ENCODE peak calls at places on chromosomes 5 and 9, in nine cellular contexts. F is suprapubic skin; J is GM23338; L is hepatocyte; H is CD4-positive, alpha-beta T cell; V is caudate nucleus; N is testis; T is coronary artery; P is A549. A is an unnamed sample.

GRCh38 chr5:127892467-127893207 is 189.4 kb downstream of the CCDC192 start:
- DNase-seq in F (no peak), J (no peak), L (no peak), H (no peak), V (no peak), N (no peak), T (no peak), P (peak), A (no peak)

GRCh38 chr9:19934301-19934868 is 145.5 kb upstream of the SLC24A2 start:
- DNase-seq in F (peak), J (peak), L (peak), H (no peak), V (no peak), N (peak), T (no peak), P (peak), A (no peak)

GRCh38 chr5:23507278-23507685 is at the start of gene PRDM9:
- DNase-seq in F (no peak), J (peak), L (no peak), H (no peak), V (no peak), N (peak), T (no peak), P (peak), A (no peak)

GRCh38 chr5:135398160-135398854 is 724 bp downstream of the MACROH2A1 start:
- DNase-seq in F (no peak), J (peak), L (peak), H (peak), V (no peak), N (peak), T (no peak), P (peak), A (no peak)

GRCh38 chr5:60674670-60675069 is 25.3 kb downstream of the DEPDC1B start:
- DNase-seq in F (no peak), J (no peak), L (no peak), H (no peak), V (no peak), N (no peak), T (no peak), P (no peak), A (no peak)

GRCh38 chr9:74391816-74392215 is 105.3 kb upstream of the RORB start:
- DNase-seq in F (no peak), J (no peak), L (no peak), H (no peak), V (no peak), N (no peak), T (no peak), P (no peak), A (no peak)

GRCh38 chr5:152004095-152004494 is 79.4 kb upstream of the GLRA1 start:
- DNase-seq in F (no peak), J (no peak), L (no peak), H (no peak), V (no peak), N (no peak), T (no peak), P (no peak), A (no peak)

GRCh38 chr5:178940569-178941360 is at the start of gene ZNF454:
- DNase-seq in F (peak), J (peak), L (no peak), H (no peak), V (peak), N (peak), T (peak), P (no peak), A (no peak)

GRCh38 chr9:31519011-31519410 is 865.4 kb upstream of the ACO1 start:
- DNase-seq in F (no peak), J (peak), L (peak), H (peak), V (no peak), N (no peak), T (no peak), P (no peak), A (no peak)

GRCh38 chr5:9046756-9047481 is 499.0 kb downstream of the SEMA5A start:
- DNase-seq in F (no peak), J (no peak), L (peak), H (no peak), V (no peak), N (peak), T (no peak), P (no peak), A (peak)

GRCh38 chr9:87883990-87884389 is 1.3 kb downstream of the SPATA31E1 start:
- DNase-seq in F (no peak), J (peak), L (no peak), H (no peak), V (no peak), N (no peak), T (no peak), P (peak), A (no peak)

GRCh38 chr9:75269202-75269601 is 180.9 kb downstream of the OSTF1 start:
- DNase-seq in F (no peak), J (no peak), L (no peak), H (no peak), V (no peak), N (no peak), T (no peak), P (no peak), A (no peak)

GRCh38 chr9:3498691-3499090 is 27.1 kb downstream of the RFX3 start:
- DNase-seq in F (no peak), J (no peak), L (no peak), H (no peak), V (no peak), N (no peak), T (no peak), P (no peak), A (no peak)

GRCh38 chr5:112163435-112163834 is 255.6 kb downstream of the EPB41L4A start:
- DNase-seq in F (no peak), J (no peak), L (no peak), H (no peak), V (no peak), N (no peak), T (no peak), P (no peak), A (no peak)

GRCh38 chr5:53490747-53491146 is 10.3 kb downstream of the FST start:
- DNase-seq in F (no peak), J (no peak), L (no peak), H (no peak), V (no peak), N (no peak), T (no peak), P (peak), A (peak)

GRCh38 chr9:115211413-115212204 is 93.7 kb upstream of the TNC start:
- DNase-seq in F (no peak), J (no peak), L (no peak), H (no peak), V (no peak), N (no peak), T (no peak), P (no peak), A (no peak)

GRCh38 chr9:70113403-70114022 is 69.9 kb downstream of the MAMDC2 start:
- DNase-seq in F (no peak), J (peak), L (peak), H (no peak), V (no peak), N (peak), T (no peak), P (peak), A (no peak)

GRCh38 chr9:129630967-129631672 is 5.2 kb downstream of the NTMT1 start:
- DNase-seq in F (no peak), J (no peak), L (no peak), H (no peak), V (no peak), N (peak), T (no peak), P (no peak), A (peak)

GRCh38 chr9:64128572-64128971 is 1156.4 kb downstream of the FOXD4L5 start:
- DNase-seq in F (no peak), J (no peak), L (no peak), H (no peak), V (no peak), N (no peak), T (peak), P (peak), A (no peak)

GRCh38 chr5:1764606-1764960 is 35.1 kb downstream of the MRPL36 start:
- DNase-seq in F (peak), J (no peak), L (no peak), H (no peak), V (no peak), N (no peak), T (no peak), P (no peak), A (peak)

GRCh38 chr9:90914868-90915483 is 113.4 kb downstream of the SYK start:
- DNase-seq in F (peak), J (peak), L (peak), H (peak), V (no peak), N (peak), T (no peak), P (peak), A (no peak)

GRCh38 chr9:38443181-38443580 is 18.9 kb upstream of the IGFBPL1 start:
- DNase-seq in F (no peak), J (no peak), L (peak), H (no peak), V (no peak), N (no peak), T (no peak), P (peak), A (no peak)

GRCh38 chr5:20678814-20679298 is 690.9 kb upstream of the CDH18 start:
- DNase-seq in F (no peak), J (no peak), L (peak), H (no peak), V (no peak), N (no peak), T (no peak), P (peak), A (peak)

GRCh38 chr9:130780865-130781504 is 54.1 kb upstream of the ABL1 start:
- DNase-seq in F (peak), J (no peak), L (peak), H (no peak), V (no peak), N (peak), T (peak), P (peak), A (no peak)

GRCh38 chr9:4837768-4838546 is 45.2 kb downstream of the RCL1 start:
- DNase-seq in F (no peak), J (no peak), L (no peak), H (no peak), V (no peak), N (no peak), T (peak), P (no peak), A (no peak)

GRCh38 chr9:77422969-77423368 is 225.2 kb downstream of the GNA14 start:
- DNase-seq in F (no peak), J (no peak), L (no peak), H (no peak), V (no peak), N (no peak), T (no peak), P (no peak), A (no peak)

GRCh38 chr9:77421506-77422265 is 226.4 kb downstream of the GNA14 start:
- DNase-seq in F (no peak), J (no peak), L (no peak), H (no peak), V (no peak), N (no peak), T (no peak), P (no peak), A (no peak)

GRCh38 chr9:77418226-77418625 is 229.9 kb downstream of the GNA14 start:
- DNase-seq in F (no peak), J (no peak), L (no peak), H (no peak), V (no peak), N (no peak), T (no peak), P (no peak), A (no peak)

GRCh38 chr9:77420641-77421040 is 227.5 kb downstream of the GNA14 start:
- DNase-seq in F (no peak), J (no peak), L (no peak), H (no peak), V (no peak), N (no peak), T (no peak), P (no peak), A (no peak)

GRCh38 chr9:77417570-77417969 is 230.6 kb downstream of the GNA14 start:
- DNase-seq in F (no peak), J (no peak), L (peak), H (no peak), V (no peak), N (no peak), T (no peak), P (peak), A (no peak)
- H3K27ac ChIP-seq in F (no peak), J (no peak), L (peak), H (no peak), V (no peak), N (no peak), T (no peak), P (no peak), A (no peak)

DNA sequence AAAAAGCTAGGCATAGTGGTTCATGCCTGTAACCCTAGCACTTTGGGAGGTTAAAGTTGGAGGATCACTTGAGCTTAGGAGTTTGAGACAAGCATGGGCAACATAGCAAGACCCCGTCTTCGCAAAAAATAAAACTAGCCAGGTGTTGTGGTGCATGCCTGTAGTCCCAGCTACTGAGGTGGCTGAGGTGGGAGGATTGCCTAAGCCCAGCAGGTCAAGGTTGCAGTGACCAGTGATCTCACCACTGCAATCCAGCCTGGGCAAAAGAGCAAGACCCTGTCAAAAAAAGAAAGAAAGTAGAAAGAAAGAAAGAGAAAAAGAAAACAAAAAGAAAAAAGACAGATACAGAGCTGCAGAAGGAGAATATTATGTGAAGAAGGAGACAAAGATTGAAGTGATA is 130.2 kb upstream of the CDKN2B start:
- DNase-seq in F (no peak), J (no peak), L (no peak), H (no peak), V (no peak), N (no peak), T (no peak), P (no peak), A (no peak)
- H3K27ac ChIP-seq in F (no peak), J (no peak), L (no peak), H (no peak), V (no peak), N (no peak), T (no peak), P (no peak), A (no peak)

GRCh38 chr5:147065071-147065470 is 169.8 kb upstream of the STK32A start:
- DNase-seq in F (no peak), J (no peak), L (no peak), H (no peak), V (no peak), N (no peak), T (no peak), P (no peak), A (no peak)

GRCh38 chr5:147072591-147072990 is 162.2 kb upstream of the STK32A start:
- DNase-seq in F (no peak), J (no peak), L (no peak), H (no peak), V (no peak), N (no peak), T (no peak), P (no peak), A (no peak)

GRCh38 chr5:147073098-147073497 is 161.7 kb upstream of the STK32A start:
- DNase-seq in F (no peak), J (peak), L (no peak), H (no peak), V (no peak), N (no peak), T (no peak), P (no peak), A (no peak)

GRCh38 chr5:147063971-147064370 is 170.9 kb upstream of the STK32A start:
- DNase-seq in F (no peak), J (no peak), L (no peak), H (no peak), V (no peak), N (no peak), T (no peak), P (no peak), A (no peak)

GRCh38 chr5:147068998-147069397 is 165.8 kb upstream of the STK32A start:
- DNase-seq in F (no peak), J (no peak), L (no peak), H (no peak), V (no peak), N (no peak), T (no peak), P (no peak), A (no peak)
- H3K27ac ChIP-seq in F (no peak), J (no peak), L (no peak), H (no peak), V (no peak), N (no peak), T (no peak), P (no peak), A (no peak)

DNA sequence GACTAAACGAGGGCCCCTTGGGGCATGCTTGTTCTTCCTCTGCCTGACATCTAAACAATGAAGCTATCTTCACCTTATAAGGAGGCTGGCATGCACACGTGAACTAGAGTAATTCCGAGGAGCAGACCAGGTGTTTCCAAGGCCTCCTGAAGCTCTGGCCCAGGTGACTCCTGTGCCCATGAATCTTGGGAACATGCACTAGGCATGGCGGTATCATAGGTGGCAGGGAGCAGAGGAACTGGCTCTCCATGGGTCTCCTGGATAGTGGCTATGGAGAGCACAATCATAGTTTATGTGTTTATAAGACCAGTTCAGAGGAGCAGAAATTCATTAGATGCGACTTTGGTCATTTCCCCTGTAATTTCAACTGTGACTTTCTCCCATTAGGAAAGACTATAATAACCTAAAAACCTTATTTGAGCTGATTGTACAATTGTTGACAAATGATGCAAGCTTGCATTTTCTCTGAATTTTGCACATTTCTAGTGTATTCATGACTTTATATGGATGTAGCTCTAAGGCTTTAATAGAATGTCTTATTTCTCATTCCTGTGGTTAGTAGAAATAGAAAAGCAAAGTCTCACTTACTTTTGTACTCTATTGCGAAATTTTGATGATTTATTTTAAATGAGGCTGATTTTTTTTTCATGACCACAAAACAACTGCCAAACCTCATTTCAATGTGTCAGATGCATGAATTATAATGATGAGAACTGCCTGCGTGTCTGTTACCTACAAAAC is 135.3 kb upstream of the RPS23 start:
- DNase-seq in F (no peak), J (no peak), L (no peak), H (no peak), V (no peak), N (no peak), T (no peak), P (no peak), A (no peak)
- H3K27ac ChIP-seq in F (no peak), J (no peak), L (no peak), H (no peak), V (no peak), N (no peak), T (peak), P (no peak), A (peak)

GRCh38 chr9:126236273-126236672 is 90.4 kb upstream of the MVB12B start:
- DNase-seq in F (no peak), J (no peak), L (no peak), H (no peak), V (no peak), N (no peak), T (no peak), P (no peak), A (no peak)

GRCh38 chr9:126233913-126234525 is 92.6 kb upstream of the MVB12B start:
- DNase-seq in F (no peak), J (no peak), L (no peak), H (no peak), V (no peak), N (no peak), T (no peak), P (no peak), A (no peak)

GRCh38 chr9:126235350-126235740 is 91.3 kb upstream of the MVB12B start:
- DNase-seq in F (no peak), J (no peak), L (no peak), H (no peak), V (no peak), N (no peak), T (no peak), P (no peak), A (no peak)

GRCh38 chr9:126234681-126235349 is 91.8 kb upstream of the MVB12B start:
- DNase-seq in F (no peak), J (no peak), L (no peak), H (no peak), V (no peak), N (no peak), T (no peak), P (no peak), A (no peak)

DNA sequence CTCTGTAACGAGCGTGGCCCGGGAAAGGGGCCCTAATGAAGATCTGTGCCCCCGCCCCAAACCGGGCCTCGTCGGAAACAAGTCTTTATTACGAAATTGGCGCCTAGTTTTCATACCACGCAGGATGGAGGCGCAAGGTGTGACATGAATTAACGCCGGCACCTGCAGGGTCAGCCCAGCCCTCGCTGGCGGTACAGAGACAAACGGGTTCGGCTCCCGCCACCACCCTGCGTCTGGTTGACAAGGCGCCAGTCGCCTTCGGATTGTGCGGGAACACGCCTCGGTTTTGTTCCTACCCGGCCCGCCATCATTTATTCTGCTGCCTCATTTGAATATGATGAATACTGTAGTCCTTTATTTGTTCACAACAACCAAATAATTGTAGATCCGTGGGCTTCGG is 90.8 kb upstream of the MVB12B start:
- DNase-seq in F (no peak), J (no peak), L (no peak), H (no peak), V (no peak), N (no peak), T (no peak), P (no peak), A (no peak)
- H3K27ac ChIP-seq in F (no peak), J (no peak), L (no peak), H (no peak), V (no peak), N (no peak), T (no peak), P (no peak), A (no peak)

DNA sequence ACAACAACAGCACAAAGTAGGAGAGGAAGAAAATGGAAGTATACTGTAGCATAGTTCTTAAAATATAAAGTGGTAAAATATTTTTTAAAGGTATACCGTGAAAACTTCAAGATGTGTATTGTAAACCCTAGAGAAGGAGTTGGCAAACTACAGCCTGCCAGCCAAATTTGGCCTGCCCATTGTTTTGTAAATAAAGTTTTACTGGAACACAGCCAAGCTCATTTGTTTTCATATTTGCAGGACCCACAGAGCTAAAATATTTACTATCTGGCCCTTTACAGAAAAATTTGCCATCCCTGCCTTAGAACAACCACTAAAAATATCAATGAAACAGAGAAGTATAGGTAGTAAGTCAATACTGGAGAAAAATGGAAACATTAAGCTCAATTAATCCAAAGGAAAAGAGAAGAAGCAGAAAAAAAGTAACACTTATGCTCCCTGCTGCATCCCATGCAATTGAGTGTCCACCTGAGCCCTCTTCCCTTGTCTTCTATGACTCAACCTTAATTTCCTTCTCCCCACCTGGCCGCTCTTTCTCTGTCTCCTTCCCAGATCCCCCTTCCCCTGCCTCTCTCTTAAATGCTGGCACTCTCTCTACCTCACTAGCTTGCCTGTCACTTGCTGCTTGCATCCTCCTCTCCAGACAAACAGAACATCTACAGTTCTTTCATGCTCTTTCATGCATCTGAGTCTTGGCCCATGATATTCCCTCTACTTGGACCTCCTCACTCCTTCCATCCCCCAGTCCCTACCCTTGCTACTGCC is 50.6 kb upstream of the FER start:
- DNase-seq in F (no peak), J (peak), L (no peak), H (no peak), V (no peak), N (no peak), T (no peak), P (no peak), A (no peak)
- H3K27ac ChIP-seq in F (no peak), J (no peak), L (no peak), H (no peak), V (no peak), N (no peak), T (no peak), P (no peak), A (no peak)